ENCODE peak calls at places on chromosome 4, in six cellular contexts. V is T-helper 1 cell; I is stimulated activated CD4-positive, alpha-beta T cell treated with anti-CD3 and anti-CD28 coated beads, Interleukin-4, amount 100 ng/mL, for 4 hours; S is H1; O is C1 segment of cervical spinal cord; A is CD8-positive, alpha-beta memory T cell. U is an unnamed sample.

GRCh38 chr4:4323705-4324534 is 33.9 kb downstream of the ZBTB49 start:
- DNase-seq in V (no peak), I (no peak), S (no peak), O (no peak), A (no peak), U (no peak)

GRCh38 chr4:186298034-186298647 is 32.2 kb downstream of the F11 start:
- DNase-seq in V (no peak), I (no peak), S (peak; percentile 63), O (no peak), A (no peak), U (no peak)

GRCh38 chr4:29079260-29079659 is 1640.9 kb upstream of the PCDH7 start:
- DNase-seq in V (no peak), I (no peak), S (no peak), O (no peak), A (no peak), U (no peak)

GRCh38 chr4:70958681-70959080 is 34.8 kb upstream of the DCK start:
- DNase-seq in V (no peak), I (no peak), S (no peak), O (no peak), A (no peak), U (no peak)

GRCh38 chr4:25065901-25066610 is 35.3 kb upstream of the LGI2 start:
- DNase-seq in V (no peak), I (no peak), S (no peak), O (no peak), A (no peak), U (no peak)

GRCh38 chr4:53307819-53308773 is 57.8 kb downstream of the SCFD2 start:
- DNase-seq in V (no peak), I (no peak), S (no peak), O (no peak), A (no peak), U (no peak)

GRCh38 chr4:15150636-15151432 is 148.6 kb downstream of the CPEB2 start:
- DNase-seq in V (no peak), I (no peak), S (no peak), O (no peak), A (no peak), U (no peak)

GRCh38 chr4:83679692-83680091 is 143.8 kb downstream of the GPAT3 start:
- DNase-seq in V (no peak), I (no peak), S (no peak), O (no peak), A (no peak), U (no peak)

GRCh38 chr4:145679520-145679919 is 426 bp upstream of the C4orf51 start:
- DNase-seq in V (no peak), I (no peak), S (no peak), O (no peak), A (no peak), U (peak; percentile 43)

GRCh38 chr4:152075253-152075928 is 314.6 kb upstream of the GATB start:
- DNase-seq in V (no peak), I (no peak), S (no peak), O (no peak), A (no peak), U (no peak)

GRCh38 chr4:152265149-152265621 is 270.7 kb downstream of the FBXW7 start:
- DNase-seq in V (no peak), I (no peak), S (no peak), O (no peak), A (no peak), U (no peak)

GRCh38 chr4:109441858-109442480 is 8.4 kb downstream of the SEC24B start:
- DNase-seq in V (no peak), I (no peak), S (no peak), O (no peak), A (no peak), U (no peak)

GRCh38 chr4:143482753-143483362 is 30.6 kb upstream of the SMARCA5 start:
- DNase-seq in V (no peak), I (no peak), S (no peak), O (no peak), A (no peak), U (peak; percentile 28)

GRCh38 chr4:149645790-149646189 is 169.9 kb downstream of the IQCM start:
- DNase-seq in V (no peak), I (no peak), S (peak; percentile 51), O (no peak), A (no peak), U (no peak)

GRCh38 chr4:173626277-173626676 is 96.2 kb upstream of the HAND2 start:
- DNase-seq in V (no peak), I (no peak), S (no peak), O (no peak), A (no peak), U (no peak)